ENCODE peak calls at places on chromosomes 16 and 17, in five cellular contexts. Z is GM04503; Q is tibial artery; M is activated naive CD8-positive, alpha-beta T cell treated with anti-CD3 and anti-CD28 coated beads, Interleukin-2, amount 50 U/mL, for 16 hours; A is stimulated activated CD4-positive, alpha-beta T cell treated with anti-CD3 and anti-CD28 coated beads, Interleukin-1b, Interleukin-23, amount 100 ng/mL, for 1 hour. F is an unnamed sample.

GRCh38 chr16:49620158-49620867 is 235.6 kb downstream of the ZNF423 start:
- DNase-seq in Z (peak; percentile 37), Q (peak; percentile 85), M (no peak), A (no peak), F (no peak)

GRCh38 chr16:13376174-13376573 is 474.8 kb downstream of the SHISA9 start:
- DNase-seq in Z (no peak), Q (no peak), M (no peak), A (no peak), F (no peak)

GRCh38 chr17:75639771-75640555 is 6.7 kb downstream of the SMIM5 start:
- DNase-seq in Z (no peak), Q (no peak), M (no peak), A (no peak), F (no peak)

GRCh38 chr16:68658258-68658973 is 13.3 kb downstream of the CDH3 start:
- DNase-seq in Z (peak; percentile 61), Q (no peak), M (no peak), A (no peak), F (no peak)

GRCh38 chr17:42002792-42003301 is 14.4 kb downstream of the DNAJC7 start:
- DNase-seq in Z (no peak), Q (no peak), M (no peak), A (no peak), F (no peak)

GRCh38 chr16:82368041-82368440 is 198.0 kb upstream of the MPHOSPH6 start:
- DNase-seq in Z (peak; percentile 3), Q (no peak), M (no peak), A (no peak), F (no peak)

GRCh38 chr17:47702391-47702995 is 8.5 kb downstream of the TBKBP1 start:
- DNase-seq in Z (no peak), Q (no peak), M (no peak), A (no peak), F (no peak)

GRCh38 chr16:11175850-11176341 is 80.1 kb downstream of the SOCS1 start:
- DNase-seq in Z (no peak), Q (no peak), M (no peak), A (no peak), F (no peak)

GRCh38 chr17:48597775-48598631 is 4.4 kb upstream of the HOXB5 start:
- DNase-seq in Z (no peak), Q (peak; percentile 56), M (no peak), A (no peak), F (no peak)

F was measured in H1.